ENCODE peak calls at places on chromosomes 13 and 19, in eight cellular contexts. B is GM23338, O is lower leg skin, Q is upper lobe of right lung, I is osteocyte, W is fibroblast of the aortic adventitia, A is A673, S is hepatocyte. D is an unnamed sample.
A peak's percentile ranks its signal among the peaks of the same experiment; 100 is the strongest.

GRCh38 chr19:459724-460511 is 915 bp downstream of the SHC2 start:
- DNase-seq in B (peak; percentile 60), O (no peak), Q (peak; percentile 83), I (peak; percentile 91), W (peak; percentile 35), A (peak; percentile 35), S (peak; percentile 92), D (peak; percentile 62)

GRCh38 chr19:53388168-53388567 is 6.8 kb upstream of the ZNF765 start:
- DNase-seq in B (no peak), O (no peak), Q (no peak), I (no peak), W (no peak), A (no peak), S (no peak), D (no peak)

GRCh38 chr13:66680031-66680430 is 550.1 kb downstream of the PCDH9 start:
- DNase-seq in B (no peak), O (no peak), Q (no peak), I (no peak), W (no peak), A (no peak), S (no peak), D (no peak)

GRCh38 chr19:39497850-39498261 is 891 bp upstream of the DLL3 start:
- DNase-seq in B (peak; percentile 89), O (no peak), Q (no peak), I (no peak), W (peak; percentile 20), A (peak; percentile 65), S (peak; percentile 75), D (peak; percentile 65)

GRCh38 chr19:18894254-18895037 is 1.5 kb downstream of the CERS1 start:
- DNase-seq in B (peak; percentile 68), O (no peak), Q (no peak), I (peak; percentile 81), W (peak; percentile 60), A (peak; percentile 80), S (peak; percentile 59), D (no peak)

GRCh38 chr13:21852043-21852442 is 181.2 kb downstream of the FGF9 start:
- DNase-seq in B (no peak), O (no peak), Q (no peak), I (no peak), W (peak; percentile 4), A (no peak), S (no peak), D (no peak)

GRCh38 chr13:44393391-44393790 is 19.8 kb downstream of the SERP2 start:
- DNase-seq in B (no peak), O (no peak), Q (no peak), I (no peak), W (no peak), A (no peak), S (no peak), D (no peak)

GRCh38 chr13:27556109-27556508 is 64.2 kb downstream of the LNX2 start:
- DNase-seq in B (no peak), O (no peak), Q (no peak), I (peak; percentile 85), W (peak; percentile 84), A (no peak), S (no peak), D (peak; percentile 5)

GRCh38 chr19:33406521-33407139 is 33.1 kb downstream of the CEBPG start:
- DNase-seq in B (peak; percentile 83), O (peak; percentile 71), Q (peak; percentile 82), I (peak; percentile 91), W (peak; percentile 59), A (peak; percentile 71), S (peak; percentile 79), D (peak; percentile 87)

GRCh38 chr13:104460553-104460952 is 1394.3 kb upstream of the SLC10A2 start:
- DNase-seq in B (no peak), O (no peak), Q (no peak), I (no peak), W (no peak), A (no peak), S (no peak), D (no peak)

GRCh38 chr19:35995655-35995993 is 636 bp downstream of the SDHAF1 start:
- DNase-seq in B (peak; percentile 85), O (no peak), Q (peak; percentile 75), I (no peak), W (peak; percentile 25), A (peak; percentile 56), S (peak; percentile 69), D (peak; percentile 61)

GRCh38 chr19:53965091-53965490 is 2.4 kb downstream of the CACNG8 start:
- DNase-seq in B (no peak), O (no peak), Q (no peak), I (no peak), W (no peak), A (no peak), S (no peak), D (no peak)

GRCh38 chr19:44552324-44552723 is 22.8 kb upstream of the CEACAM20 start:
- DNase-seq in B (peak; percentile 87), O (no peak), Q (peak; percentile 66), I (peak; percentile 82), W (peak; percentile 12), A (peak; percentile 47), S (peak; percentile 28), D (peak; percentile 62)
- TF ChIP-seq CTCF in B (peak; percentile 94), O (no peak), Q (peak; percentile 49), I (peak; percentile 39), W (peak; percentile 47), A (peak; percentile 71), S (peak; percentile 33), D (peak; percentile 50)

GRCh38 chr13:49495783-49496762 is at the start of gene PHF11:
- DNase-seq in B (peak; percentile 78), O (peak; percentile 81), Q (peak; percentile 94), I (peak; percentile 89), W (peak; percentile 70), A (peak; percentile 81), S (peak; percentile 86), D (peak; percentile 68)
- TF ChIP-seq CTCF in B (peak; percentile 42), O (no peak), Q (peak; percentile 16), I (peak; percentile 25), W (peak; percentile 2), A (no peak), S (no peak), D (peak; percentile 12)

GRCh38 chr13:64471916-64472315 is 2758.2 kb downstream of the PCDH9 start:
- DNase-seq in B (peak; percentile 37), O (no peak), Q (no peak), I (no peak), W (peak; percentile 81), A (peak; percentile 75), S (peak; percentile 37), D (no peak)
- TF ChIP-seq CTCF in B (no peak), O (no peak), Q (no peak), I (peak; percentile 76), W (peak; percentile 50), A (peak; percentile 64), S (peak; percentile 71), D (no peak)

GRCh38 chr19:13839193-13839937 is 37.6 kb upstream of the NANOS3 start:
- DNase-seq in B (peak; percentile 78), O (peak; percentile 90), Q (peak; percentile 93), I (peak; percentile 94), W (peak; percentile 83), A (peak; percentile 90), S (peak; percentile 78), D (peak; percentile 81)
- TF ChIP-seq CTCF in B (no peak), O (no peak), Q (no peak), I (peak; percentile 27), W (no peak), A (peak; percentile 27), S (no peak), D (no peak)

GRCh38 chr19:7829561-7830271 is at the start of gene EVI5L:
- DNase-seq in B (peak; percentile 100), O (peak; percentile 98), Q (peak; percentile 99), I (peak; percentile 100), W (peak; percentile 100), A (peak; percentile 99), S (peak; percentile 100), D (peak; percentile 97)
- TF ChIP-seq CTCF in B (no peak), O (peak; percentile 26), Q (no peak), I (no peak), W (no peak), A (no peak), S (no peak), D (no peak)

D was measured in Calu3.